ENCODE peak calls at places on chromosome 22, in nine cellular contexts. One of them, this sample, is unnamed.

GRCh38 chr22:49967333-49968241 is 7.0 kb downstream of the PIM3 start:
- DNase-seq in pancreas: peak
- DNase-seq in CD8-positive, alpha-beta memory T cell: no peak
- DNase-seq in endodermal cell: peak
- DNase-seq in mucosa of descending colon: peak
- DNase-seq in tibial nerve: peak
- DNase-seq in body of pancreas: peak
- DNase-seq in brain microvascular endothelial cell: no peak
- DNase-seq in HAP-1: peak
- DNase-seq in this sample: no peak

GRCh38 chr22:22771696-22772377 is 115.8 kb upstream of the IGLL5 start:
- DNase-seq in pancreas: no peak
- DNase-seq in CD8-positive, alpha-beta memory T cell: no peak
- DNase-seq in endodermal cell: no peak
- DNase-seq in mucosa of descending colon: no peak
- DNase-seq in tibial nerve: no peak
- DNase-seq in body of pancreas: no peak
- DNase-seq in brain microvascular endothelial cell: no peak
- DNase-seq in HAP-1: no peak
- DNase-seq in this sample: no peak

GRCh38 chr22:49727191-49727880 is 100.3 kb downstream of the BRD1 start:
- DNase-seq in pancreas: peak
- DNase-seq in CD8-positive, alpha-beta memory T cell: no peak
- DNase-seq in endodermal cell: no peak
- DNase-seq in mucosa of descending colon: no peak
- DNase-seq in tibial nerve: no peak
- DNase-seq in body of pancreas: no peak
- DNase-seq in brain microvascular endothelial cell: no peak
- DNase-seq in HAP-1: no peak
- DNase-seq in this sample: no peak

GRCh38 chr22:23291806-23292452 is 111.6 kb downstream of the BCR start:
- DNase-seq in pancreas: no peak
- DNase-seq in CD8-positive, alpha-beta memory T cell: no peak
- DNase-seq in endodermal cell: no peak
- DNase-seq in mucosa of descending colon: no peak
- DNase-seq in tibial nerve: no peak
- DNase-seq in body of pancreas: no peak
- DNase-seq in brain microvascular endothelial cell: no peak
- DNase-seq in HAP-1: no peak
- DNase-seq in this sample: no peak

GRCh38 chr22:49111085-49111484 is 716.6 kb downstream of the BRD1 start:
- DNase-seq in pancreas: no peak
- DNase-seq in CD8-positive, alpha-beta memory T cell: no peak
- DNase-seq in endodermal cell: peak
- DNase-seq in mucosa of descending colon: no peak
- DNase-seq in tibial nerve: no peak
- DNase-seq in body of pancreas: no peak
- DNase-seq in brain microvascular endothelial cell: no peak
- DNase-seq in HAP-1: no peak
- DNase-seq in this sample: no peak

GRCh38 chr22:24506802-24507438 is 11.8 kb downstream of the UPB1 start:
- DNase-seq in pancreas: no peak
- DNase-seq in CD8-positive, alpha-beta memory T cell: no peak
- DNase-seq in endodermal cell: peak
- DNase-seq in mucosa of descending colon: no peak
- DNase-seq in tibial nerve: no peak
- DNase-seq in body of pancreas: no peak
- DNase-seq in brain microvascular endothelial cell: no peak
- DNase-seq in HAP-1: no peak
- DNase-seq in this sample: no peak

GRCh38 chr22:41448189-41448808 is 1.7 kb upstream of the TOB2 start:
- DNase-seq in pancreas: peak
- DNase-seq in CD8-positive, alpha-beta memory T cell: peak
- DNase-seq in endodermal cell: peak
- DNase-seq in mucosa of descending colon: peak
- DNase-seq in tibial nerve: peak
- DNase-seq in body of pancreas: peak
- DNase-seq in brain microvascular endothelial cell: peak
- DNase-seq in HAP-1: peak
- DNase-seq in this sample: peak

GRCh38 chr22:35552186-35552842 is 11.7 kb downstream of the RASD2 start:
- DNase-seq in pancreas: peak
- DNase-seq in CD8-positive, alpha-beta memory T cell: peak
- DNase-seq in endodermal cell: peak
- DNase-seq in mucosa of descending colon: no peak
- DNase-seq in tibial nerve: no peak
- DNase-seq in body of pancreas: no peak
- DNase-seq in brain microvascular endothelial cell: no peak
- DNase-seq in HAP-1: peak
- DNase-seq in this sample: no peak

GRCh38 chr22:45019861-45020655 is 10.3 kb upstream of the PHF21B start:
- DNase-seq in pancreas: no peak
- DNase-seq in CD8-positive, alpha-beta memory T cell: no peak
- DNase-seq in endodermal cell: peak
- DNase-seq in mucosa of descending colon: no peak
- DNase-seq in tibial nerve: no peak
- DNase-seq in body of pancreas: no peak
- DNase-seq in brain microvascular endothelial cell: no peak
- DNase-seq in HAP-1: no peak
- DNase-seq in this sample: no peak

GRCh38 chr22:46072981-46073682 is 77.2 kb upstream of the PPARA start:
- DNase-seq in pancreas: peak
- DNase-seq in CD8-positive, alpha-beta memory T cell: no peak
- DNase-seq in endodermal cell: no peak
- DNase-seq in mucosa of descending colon: no peak
- DNase-seq in tibial nerve: no peak
- DNase-seq in body of pancreas: peak
- DNase-seq in brain microvascular endothelial cell: no peak
- DNase-seq in HAP-1: peak
- DNase-seq in this sample: no peak
- H3K4me3 ChIP-seq in pancreas: peak
- H3K4me3 ChIP-seq in CD8-positive, alpha-beta memory T cell: peak
- H3K4me3 ChIP-seq in endodermal cell: no peak
- H3K4me3 ChIP-seq in mucosa of descending colon: peak
- H3K4me3 ChIP-seq in tibial nerve: peak
- H3K4me3 ChIP-seq in body of pancreas: peak
- H3K4me3 ChIP-seq in brain microvascular endothelial cell: peak
- H3K4me3 ChIP-seq in HAP-1: peak
- H3K4me3 ChIP-seq in this sample: peak

GRCh38 chr22:46179748-46180147 is 29.4 kb downstream of the PPARA start:
- DNase-seq in pancreas: no peak
- DNase-seq in CD8-positive, alpha-beta memory T cell: no peak
- DNase-seq in endodermal cell: no peak
- DNase-seq in mucosa of descending colon: no peak
- DNase-seq in tibial nerve: no peak
- DNase-seq in body of pancreas: no peak
- DNase-seq in brain microvascular endothelial cell: no peak
- DNase-seq in HAP-1: no peak
- DNase-seq in this sample: no peak
- H3K4me3 ChIP-seq in pancreas: no peak
- H3K4me3 ChIP-seq in CD8-positive, alpha-beta memory T cell: no peak
- H3K4me3 ChIP-seq in endodermal cell: no peak
- H3K4me3 ChIP-seq in mucosa of descending colon: no peak
- H3K4me3 ChIP-seq in tibial nerve: no peak
- H3K4me3 ChIP-seq in body of pancreas: no peak
- H3K4me3 ChIP-seq in brain microvascular endothelial cell: no peak
- H3K4me3 ChIP-seq in HAP-1: no peak
- H3K4me3 ChIP-seq in this sample: no peak

DNA sequence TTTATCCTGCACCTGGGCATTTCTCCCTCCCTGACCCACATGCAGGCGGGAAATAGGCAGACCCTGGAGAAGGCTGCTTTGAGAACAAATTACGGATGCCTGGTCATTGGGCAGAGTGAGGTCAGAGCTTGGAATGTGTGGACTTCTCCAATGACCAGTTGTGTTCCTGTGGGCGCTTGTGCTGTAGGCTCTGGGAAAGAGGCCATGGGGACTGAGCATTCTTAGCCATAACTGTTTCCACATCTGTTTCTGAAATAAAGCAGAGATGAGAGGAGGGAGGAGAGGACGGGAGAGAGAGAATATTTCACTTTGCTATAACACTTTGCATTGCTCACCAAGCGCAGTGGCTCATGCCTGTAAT is 11.2 kb upstream of the TMEM184B start:
- DNase-seq in pancreas: no peak
- DNase-seq in CD8-positive, alpha-beta memory T cell: no peak
- DNase-seq in endodermal cell: no peak
- DNase-seq in mucosa of descending colon: no peak
- DNase-seq in tibial nerve: peak
- DNase-seq in body of pancreas: peak
- DNase-seq in brain microvascular endothelial cell: peak
- DNase-seq in HAP-1: no peak
- DNase-seq in this sample: peak
- H3K4me3 ChIP-seq in pancreas: no peak
- H3K4me3 ChIP-seq in CD8-positive, alpha-beta memory T cell: no peak
- H3K4me3 ChIP-seq in endodermal cell: no peak
- H3K4me3 ChIP-seq in mucosa of descending colon: no peak
- H3K4me3 ChIP-seq in tibial nerve: no peak
- H3K4me3 ChIP-seq in body of pancreas: no peak
- H3K4me3 ChIP-seq in brain microvascular endothelial cell: no peak
- H3K4me3 ChIP-seq in HAP-1: no peak
- H3K4me3 ChIP-seq in this sample: no peak

GRCh38 chr22:36815558-36816337 is 1.1 kb downstream of the PVALB start:
- DNase-seq in pancreas: no peak
- DNase-seq in CD8-positive, alpha-beta memory T cell: no peak
- DNase-seq in endodermal cell: no peak
- DNase-seq in mucosa of descending colon: no peak
- DNase-seq in tibial nerve: no peak
- DNase-seq in body of pancreas: no peak
- DNase-seq in brain microvascular endothelial cell: no peak
- DNase-seq in HAP-1: no peak
- DNase-seq in this sample: no peak

GRCh38 chr22:36816635-36817428 is at the start of gene PVALB:
- DNase-seq in pancreas: peak
- DNase-seq in CD8-positive, alpha-beta memory T cell: no peak
- DNase-seq in endodermal cell: peak
- DNase-seq in mucosa of descending colon: no peak
- DNase-seq in tibial nerve: no peak
- DNase-seq in body of pancreas: peak
- DNase-seq in brain microvascular endothelial cell: peak
- DNase-seq in HAP-1: no peak
- DNase-seq in this sample: no peak

GRCh38 chr22:36817429-36817783 is 571 bp upstream of the PVALB start:
- DNase-seq in pancreas: no peak
- DNase-seq in CD8-positive, alpha-beta memory T cell: no peak
- DNase-seq in endodermal cell: peak
- DNase-seq in mucosa of descending colon: no peak
- DNase-seq in tibial nerve: no peak
- DNase-seq in body of pancreas: no peak
- DNase-seq in brain microvascular endothelial cell: no peak
- DNase-seq in HAP-1: no peak
- DNase-seq in this sample: no peak

GRCh38 chr22:36814796-36815195 is 2.0 kb downstream of the PVALB start:
- DNase-seq in pancreas: no peak
- DNase-seq in CD8-positive, alpha-beta memory T cell: no peak
- DNase-seq in endodermal cell: no peak
- DNase-seq in mucosa of descending colon: no peak
- DNase-seq in tibial nerve: no peak
- DNase-seq in body of pancreas: no peak
- DNase-seq in brain microvascular endothelial cell: no peak
- DNase-seq in HAP-1: no peak
- DNase-seq in this sample: no peak

DNA sequence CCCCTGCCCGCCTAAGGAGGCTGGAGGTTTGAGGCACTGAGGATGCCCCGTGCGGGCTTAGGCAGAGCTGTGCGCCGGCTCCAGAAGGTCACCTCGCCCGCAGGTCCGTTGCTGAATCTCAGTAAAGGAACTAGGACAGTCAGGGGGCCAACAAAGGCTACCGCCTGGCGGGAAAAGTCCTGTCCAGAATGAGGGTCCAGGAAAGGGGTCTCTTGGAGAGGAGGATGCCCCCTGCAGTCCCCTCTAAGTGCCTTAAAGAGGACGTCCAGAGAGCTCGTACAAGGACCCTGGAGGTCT is 549 bp downstream of the PVALB start:
- DNase-seq in pancreas: no peak
- DNase-seq in CD8-positive, alpha-beta memory T cell: no peak
- DNase-seq in endodermal cell: peak
- DNase-seq in mucosa of descending colon: no peak
- DNase-seq in tibial nerve: no peak
- DNase-seq in body of pancreas: no peak
- DNase-seq in brain microvascular endothelial cell: no peak
- DNase-seq in HAP-1: no peak
- DNase-seq in this sample: no peak
- H3K4me3 ChIP-seq in pancreas: no peak
- H3K4me3 ChIP-seq in CD8-positive, alpha-beta memory T cell: no peak
- H3K4me3 ChIP-seq in endodermal cell: peak
- H3K4me3 ChIP-seq in mucosa of descending colon: no peak
- H3K4me3 ChIP-seq in tibial nerve: no peak
- H3K4me3 ChIP-seq in body of pancreas: no peak
- H3K4me3 ChIP-seq in brain microvascular endothelial cell: no peak
- H3K4me3 ChIP-seq in HAP-1: no peak
- H3K4me3 ChIP-seq in this sample: no peak

DNA sequence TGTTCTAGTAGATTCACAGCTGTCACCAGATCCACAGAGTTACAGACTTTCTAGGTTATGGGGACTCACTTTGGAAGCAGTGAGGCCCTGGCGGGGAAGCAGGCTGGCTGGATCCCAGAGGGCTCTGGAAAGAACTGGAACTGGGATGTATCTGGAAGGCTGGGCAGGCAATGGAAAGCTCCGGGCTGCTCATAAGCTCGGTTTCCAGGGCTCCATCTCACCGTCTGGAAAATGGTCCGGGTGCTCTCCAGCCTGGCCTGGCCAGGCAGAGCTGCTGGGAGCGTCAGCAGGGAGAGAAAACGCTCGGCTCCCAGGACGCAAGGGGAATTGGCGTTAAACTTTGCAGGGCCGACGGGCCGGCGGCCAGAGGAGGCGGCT is 339 bp upstream of the SEZ6L start:
- DNase-seq in pancreas: peak
- DNase-seq in CD8-positive, alpha-beta memory T cell: no peak
- DNase-seq in endodermal cell: no peak
- DNase-seq in mucosa of descending colon: no peak
- DNase-seq in tibial nerve: no peak
- DNase-seq in body of pancreas: no peak
- DNase-seq in brain microvascular endothelial cell: no peak
- DNase-seq in HAP-1: no peak
- DNase-seq in this sample: no peak
- H3K4me3 ChIP-seq in pancreas: no peak
- H3K4me3 ChIP-seq in CD8-positive, alpha-beta memory T cell: no peak
- H3K4me3 ChIP-seq in endodermal cell: peak
- H3K4me3 ChIP-seq in mucosa of descending colon: no peak
- H3K4me3 ChIP-seq in tibial nerve: no peak
- H3K4me3 ChIP-seq in body of pancreas: no peak
- H3K4me3 ChIP-seq in brain microvascular endothelial cell: no peak
- H3K4me3 ChIP-seq in HAP-1: no peak
- H3K4me3 ChIP-seq in this sample: no peak

DNA sequence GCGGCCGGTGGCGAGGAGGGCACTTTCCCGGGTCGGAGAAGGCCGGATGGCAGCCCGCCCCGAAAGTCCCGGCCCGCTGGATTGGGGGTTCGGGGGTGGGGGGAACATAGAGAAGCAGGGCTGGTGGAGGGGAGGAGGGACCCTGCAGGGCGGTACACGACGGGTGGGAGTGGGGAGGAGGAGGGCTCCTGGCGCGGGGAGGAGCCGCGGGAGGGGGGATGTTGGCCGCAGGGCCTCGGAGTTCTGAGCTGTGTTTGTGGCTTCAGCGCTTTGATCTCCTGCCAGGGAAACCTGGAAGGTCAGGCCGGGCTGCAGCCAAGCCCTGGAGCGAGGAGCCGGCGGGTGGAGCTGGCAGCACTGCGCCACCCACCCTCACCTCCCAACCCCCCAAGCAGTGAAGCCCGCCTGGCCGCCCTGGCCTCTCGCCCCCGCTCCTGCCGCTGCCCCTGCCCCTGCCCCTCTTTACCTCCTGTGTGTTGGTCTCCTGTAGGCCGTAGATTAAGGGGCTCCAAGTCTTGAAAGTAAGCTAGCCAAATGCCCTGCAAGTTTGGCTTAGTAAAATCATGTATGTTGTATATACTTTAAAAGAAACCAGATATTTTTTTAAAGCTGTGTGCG is 30.9 kb downstream of the C22orf31 start:
- DNase-seq in pancreas: peak
- DNase-seq in CD8-positive, alpha-beta memory T cell: no peak
- DNase-seq in endodermal cell: peak
- DNase-seq in mucosa of descending colon: peak
- DNase-seq in tibial nerve: peak
- DNase-seq in body of pancreas: peak
- DNase-seq in brain microvascular endothelial cell: peak
- DNase-seq in HAP-1: no peak
- DNase-seq in this sample: peak
- H3K4me3 ChIP-seq in pancreas: peak
- H3K4me3 ChIP-seq in CD8-positive, alpha-beta memory T cell: no peak
- H3K4me3 ChIP-seq in endodermal cell: peak
- H3K4me3 ChIP-seq in mucosa of descending colon: no peak
- H3K4me3 ChIP-seq in tibial nerve: peak
- H3K4me3 ChIP-seq in body of pancreas: no peak
- H3K4me3 ChIP-seq in brain microvascular endothelial cell: peak
- H3K4me3 ChIP-seq in HAP-1: no peak
- H3K4me3 ChIP-seq in this sample: peak